ENCODE peak calls at places on chromosomes 11 and 22, in seven cellular contexts. J, S, U, T, P, F and E are unnamed samples.
A peak's percentile ranks its signal among the peaks of the same experiment; 100 is the strongest.

GRCh38 chr11:119751281-119752060 is 22.5 kb upstream of the NECTIN1 start:
- DNase-seq in J (peak; percentile 66), S (no peak), F (no peak), T (no peak), P (peak; percentile 43), U (no peak), E (no peak)

GRCh38 chr11:115637842-115638241 is 133.6 kb upstream of the CADM1 start:
- DNase-seq in S (no peak), F (no peak), T (no peak), J (no peak), U (no peak), P (no peak), E (no peak)

GRCh38 chr11:97909544-97910394 is 1111.0 kb upstream of the CNTN5 start:
- DNase-seq in U (peak; percentile 1), F (no peak), S (no peak), J (no peak), T (no peak), P (no peak), E (no peak)

GRCh38 chr11:104199041-104199440 is 35.1 kb upstream of the PDGFD start:
- DNase-seq in S (no peak), T (peak; percentile 92), F (no peak), U (no peak), J (no peak), P (no peak), E (no peak)

GRCh38 chr11:69320756-69321741 is 27.1 kb downstream of the MYEOV start:
- DNase-seq in P (no peak), U (no peak), J (no peak), T (no peak), F (no peak), S (no peak), E (no peak)

GRCh38 chr22:38313384-38313955 is 3.8 kb downstream of the CSNK1E start:
- DNase-seq in F (no peak), P (peak; percentile 41), U (peak; percentile 79), S (no peak), J (peak; percentile 52), T (peak; percentile 62), E (peak; percentile 95)

GRCh38 chr11:10603721-10604297 is 35.3 kb upstream of the LYVE1 start:
- DNase-seq in J (no peak), P (no peak), S (no peak), U (no peak), T (no peak), F (no peak), E (no peak)

GRCh38 chr22:33579448-33580093 is 340.7 kb downstream of the LARGE1 start:
- DNase-seq in P (peak; percentile 80), T (peak; percentile 30), J (no peak), S (peak; percentile 75), F (peak; percentile 77), U (no peak), E (peak; percentile 9)

GRCh38 chr11:94312339-94312738 is 8.0 kb downstream of the IZUMO1R start:
- DNase-seq in T (no peak), F (no peak), J (no peak), U (no peak), P (no peak), S (no peak), E (no peak)

DNA sequence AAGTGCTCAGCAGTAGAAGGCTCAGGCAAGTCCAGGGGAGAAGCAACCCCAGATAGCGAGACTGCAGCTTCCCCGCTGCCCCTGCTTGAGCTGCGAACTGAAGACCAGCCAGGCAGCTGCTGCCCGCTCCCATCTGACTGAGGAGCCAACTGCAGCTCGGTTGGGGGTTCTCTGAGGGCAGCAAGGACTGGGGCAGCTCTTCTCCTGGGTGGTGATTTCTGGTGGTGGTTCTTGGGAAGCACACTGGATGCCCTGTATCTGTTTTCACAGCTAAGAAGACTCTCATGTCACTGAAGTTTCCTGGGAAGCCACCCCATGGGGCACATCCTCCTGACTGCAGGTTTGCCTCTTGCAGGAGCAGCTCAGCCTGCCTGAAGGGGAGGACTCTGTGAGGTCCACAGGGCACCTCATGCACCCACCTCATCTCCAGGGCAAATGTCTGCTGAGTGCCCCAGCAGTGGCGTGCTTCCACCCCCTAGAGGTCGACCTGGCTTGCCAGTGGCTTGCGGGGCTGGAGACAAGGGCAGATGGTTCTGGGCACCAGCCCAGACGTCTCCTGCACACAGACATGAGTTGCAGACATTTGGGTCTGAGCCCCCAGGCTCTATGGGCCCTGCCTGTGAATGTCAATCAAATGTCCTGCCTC is 801.1 kb downstream of the BRD1 start:
- DNase-seq in U (no peak), P (peak; percentile 14), J (no peak), T (peak; percentile 32), S (peak; percentile 77), F (no peak), E (no peak)
- TF ChIP-seq CTCF in U (no peak), P (peak; percentile 67), J (no peak), T (peak; percentile 51), S (peak; percentile 89), F (peak; percentile 21), E (no peak)

GRCh38 chr11:31106963-31107576 is 262.5 kb downstream of the DCDC1 start:
- DNase-seq in T (peak; percentile 95), J (peak; percentile 2), S (peak; percentile 80), P (peak; percentile 37), F (peak; percentile 85), U (no peak), E (peak; percentile 67)
- TF ChIP-seq CTCF in T (peak; percentile 100), J (peak; percentile 71), S (peak; percentile 76), P (peak; percentile 80), F (peak; percentile 90), U (peak; percentile 74), E (peak; percentile 49)

GRCh38 chr22:25027552-25027951 is 75.0 kb downstream of the KIAA1671 start:
- DNase-seq in T (no peak), P (no peak), J (no peak), U (no peak), F (no peak), S (no peak), E (peak; percentile 40)

GRCh38 chr22:25029181-25029580 is 76.7 kb downstream of the KIAA1671 start:
- DNase-seq in S (no peak), J (no peak), U (no peak), T (no peak), F (no peak), P (no peak), E (no peak)

GRCh38 chr22:25027052-25027525 is 74.6 kb downstream of the KIAA1671 start:
- DNase-seq in P (no peak), T (no peak), U (no peak), J (no peak), S (no peak), F (no peak), E (no peak)

GRCh38 chr22:25028841-25029141 is 76.3 kb downstream of the KIAA1671 start:
- DNase-seq in U (no peak), S (no peak), F (no peak), T (no peak), P (no peak), J (no peak), E (no peak)

GRCh38 chr22:25027959-25028840 is 75.7 kb downstream of the KIAA1671 start:
- DNase-seq in U (no peak), T (no peak), J (no peak), S (peak; percentile 79), F (peak; percentile 41), P (no peak), E (no peak)
- TF ChIP-seq CTCF in U (peak; percentile 70), T (peak; percentile 30), J (peak; percentile 36), S (peak; percentile 93), F (peak; percentile 51), P (no peak), E (peak; percentile 28)

DNA sequence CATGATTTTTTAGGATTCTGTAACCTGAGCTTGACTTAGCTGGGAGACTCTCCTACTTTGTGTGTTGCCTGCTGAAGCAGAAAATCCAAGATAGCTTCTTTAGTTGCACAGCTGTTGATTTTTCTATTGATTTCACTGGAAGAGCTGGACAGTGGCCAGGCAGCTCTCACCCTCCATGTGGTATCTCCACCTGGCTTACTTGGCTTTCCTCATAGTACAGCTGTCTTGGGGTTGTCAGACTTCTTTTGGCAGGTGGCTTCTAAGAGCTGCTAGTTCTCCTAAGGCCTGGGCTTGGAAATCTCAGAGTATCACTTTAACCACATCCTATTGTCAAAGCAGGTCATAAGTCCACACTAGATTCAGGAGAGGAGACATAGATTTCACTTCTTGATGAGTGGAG is 130.8 kb upstream of the SPON1 start:
- DNase-seq in F (no peak), J (no peak), U (no peak), T (no peak), S (peak; percentile 19), P (peak; percentile 56), E (no peak)
- TF ChIP-seq CTCF in F (no peak), J (no peak), U (no peak), T (no peak), S (no peak), P (no peak), E (no peak)

GRCh38 chr11:62721994-62722393 is 5.3 kb downstream of the HNRNPUL2 start:
- DNase-seq in S (no peak), U (no peak), J (no peak), T (peak; percentile 84), F (no peak), P (no peak), E (no peak)
- TF ChIP-seq CTCF in S (no peak), U (peak; percentile 45), J (no peak), T (peak; percentile 50), F (no peak), P (peak; percentile 45), E (no peak)